ENCODE peak calls at places on chromosomes 3 and 15, in five cellular contexts. D is putamen, T is GOT3, B is IMR-90, H is progenitor cell of endocrine pancreas. R is an unnamed sample.

GRCh38 chr15:67175643-67176071 is 78.8 kb downstream of the AAGAB start:
- DNase-seq in B (peak; percentile 69), D (no peak), H (no peak), T (no peak), R (no peak)

GRCh38 chr15:27993996-27994775 is 104.9 kb downstream of the OCA2 start:
- DNase-seq in H (no peak), B (no peak), D (no peak), T (no peak), R (no peak)

GRCh38 chr3:162087361-162087760 is 590.8 kb downstream of the OTOL1 start:
- DNase-seq in D (no peak), H (no peak), B (no peak), T (no peak), R (no peak)

GRCh38 chr3:81352867-81353266 is 408.6 kb downstream of the GBE1 start:
- DNase-seq in D (no peak), B (peak; percentile 8), T (no peak), H (no peak), R (peak; percentile 41)

GRCh38 chr3:9196009-9196408 is 53.4 kb downstream of the SRGAP3 start:
- DNase-seq in D (no peak), H (no peak), B (no peak), T (no peak), R (peak; percentile 53)

GRCh38 chr3:124928333-124929202 is 6.0 kb downstream of the MUC13 start:
- DNase-seq in B (peak; percentile 74), H (peak; percentile 21), T (no peak), D (peak; percentile 12), R (peak; percentile 54)

GRCh38 chr15:91047545-91048199 is 25.3 kb upstream of the VPS33B start:
- DNase-seq in D (no peak), T (no peak), H (no peak), B (no peak), R (no peak)

GRCh38 chr3:7764091-7764490 is 737.5 kb upstream of the LMCD1 start:
- DNase-seq in B (no peak), H (no peak), D (peak; percentile 2), T (no peak), R (no peak)

GRCh38 chr3:40290396-40290795 is 19.1 kb upstream of the EIF1B start:
- DNase-seq in T (no peak), D (no peak), H (no peak), B (no peak), R (peak; percentile 51)

GRCh38 chr3:71726106-71726505 is 904 bp upstream of the EIF4E3 start:
- DNase-seq in B (no peak), H (no peak), D (no peak), T (no peak), R (no peak)

GRCh38 chr3:133277813-133278212 is 122.0 kb upstream of the BFSP2 start:
- DNase-seq in B (peak; percentile 57), T (no peak), H (no peak), D (no peak), R (no peak)

GRCh38 chr15:71599404-71600225 is 210.7 kb upstream of the NR2E3 start:
- DNase-seq in H (no peak), T (no peak), B (no peak), D (peak; percentile 20), R (no peak)

GRCh38 chr3:148903022-148903442 is 37.9 kb downstream of the CPA3 start:
- DNase-seq in H (no peak), B (peak; percentile 28), T (no peak), D (no peak), R (no peak)

GRCh38 chr3:52887166-52887565 is 10.2 kb downstream of the STIMATE start:
- DNase-seq in B (no peak), T (no peak), D (no peak), H (no peak), R (no peak)

GRCh38 chr15:62262305-62262941 is 97.3 kb upstream of the C2CD4B start:
- DNase-seq in H (no peak), T (no peak), D (no peak), B (peak; percentile 4), R (no peak)

GRCh38 chr3:52777959-52778805 is 783 bp downstream of the ITIH1 start:
- DNase-seq in T (no peak), B (no peak), H (peak; percentile 7), D (no peak), R (no peak)